ENCODE peak calls at places on chromosomes 11 and 22, in seven cellular contexts. R is KG1, W is colonic mucosa, H is astrocyte of the hippocampus, A is left kidney, F is NCI-H2081, X is ovary. P is an unnamed sample.

GRCh38 chr11:67230406-67230805 is 35.9 kb upstream of the GRK2 start:
- DNase-seq in F (no peak), A (no peak), X (no peak), R (no peak), H (no peak), W (no peak), P (no peak)

GRCh38 chr11:70771099-70771885 is 373.0 kb downstream of the CTTN start:
- DNase-seq in H (no peak), A (no peak), F (no peak), W (no peak), R (no peak), X (no peak), P (no peak)

GRCh38 chr11:7540830-7541555 is 27.2 kb downstream of the PPFIBP2 start:
- DNase-seq in F (no peak), R (no peak), A (no peak), W (no peak), H (no peak), X (no peak), P (no peak)

GRCh38 chr11:10982695-10983492 is 125.0 kb upstream of the ZBED5 start:
- DNase-seq in W (no peak), F (no peak), R (no peak), X (no peak), A (no peak), H (no peak), P (no peak)

GRCh38 chr11:32420937-32421532 is 14.3 kb downstream of the WT1 start:
- DNase-seq in R (peak; percentile 87), A (no peak), W (no peak), X (no peak), F (no peak), H (no peak), P (no peak)

GRCh38 chr22:46116491-46116958 is 33.8 kb upstream of the PPARA start:
- DNase-seq in W (peak; percentile 95), X (peak; percentile 97), R (peak; percentile 43), A (peak; percentile 95), F (peak; percentile 70), H (peak; percentile 93), P (peak; percentile 55)

GRCh38 chr11:60169264-60169915 is 13.5 kb downstream of the MS4A6A start:
- DNase-seq in H (peak; percentile 6), A (peak; percentile 37), F (no peak), R (no peak), X (peak; percentile 32), W (no peak), P (no peak)

GRCh38 chr11:16114978-16115871 is 241.1 kb downstream of the SOX6 start:
- DNase-seq in A (no peak), F (no peak), X (peak; percentile 17), H (no peak), R (no peak), W (no peak), P (no peak)

GRCh38 chr11:119372260-119373058 is 9.0 kb downstream of the USP2 start:
- DNase-seq in H (no peak), W (no peak), F (no peak), R (no peak), A (no peak), X (no peak), P (no peak)

GRCh38 chr22:43090130-43090789 is 1.1 kb upstream of the TTLL1 start:
- DNase-seq in F (peak; percentile 62), W (peak; percentile 60), R (peak; percentile 64), X (peak; percentile 62), H (peak; percentile 81), A (peak; percentile 92), P (no peak)

GRCh38 chr11:60853469-60853950 is 2.2 kb downstream of the PTGDR2 start:
- DNase-seq in X (no peak), R (no peak), W (no peak), F (no peak), A (no peak), H (no peak), P (no peak)

GRCh38 chr22:43186272-43187170 is at the start of gene TTLL12:
- DNase-seq in H (peak; percentile 85), W (no peak), X (peak; percentile 60), F (peak; percentile 26), A (peak; percentile 87), R (no peak), P (no peak)

GRCh38 chr22:50434849-50435700 is 39.8 kb downstream of the SBF1 start:
- DNase-seq in F (no peak), A (no peak), W (no peak), R (no peak), H (no peak), X (no peak), P (no peak)

GRCh38 chr11:15829312-15829711 is 527.0 kb downstream of the SOX6 start:
- DNase-seq in F (no peak), W (no peak), H (no peak), A (no peak), X (no peak), R (no peak), P (no peak)

GRCh38 chr11:27604416-27604815 is 95.8 kb downstream of the BDNF start:
- DNase-seq in R (no peak), X (no peak), H (no peak), A (no peak), W (no peak), F (no peak), P (no peak)

P was measured in NCI-H1048.